ENCODE peak calls at places on chromosome 21, in six cellular contexts. W is transverse colon, O is lower lobe of right lung, X is kidney epithelial cell, I is thyroid gland, Q is stomach. J is an unnamed sample.

GRCh38 chr21:32771134-32771523 is 426 bp downstream of the PAXBP1 start:
- DNase-seq in O (peak), I (peak), Q (peak), W (peak), X (peak), J (no peak)

GRCh38 chr21:20257052-20257451 is 741.2 kb upstream of the NCAM2 start:
- DNase-seq in I (no peak), X (no peak), Q (no peak), O (no peak), W (no peak), J (no peak)

GRCh38 chr21:44449473-44450363 is 5.6 kb upstream of the LRRC3 start:
- DNase-seq in O (no peak), Q (no peak), X (no peak), W (no peak), I (no peak), J (no peak)

GRCh38 chr21:17585875-17586450 is 26.7 kb downstream of the BTG3 start:
- DNase-seq in X (peak), I (no peak), Q (no peak), O (no peak), W (no peak), J (peak)

GRCh38 chr21:34082769-34083168 is 9.4 kb downstream of the MRPS6 start:
- DNase-seq in W (no peak), I (no peak), O (no peak), Q (no peak), X (no peak), J (no peak)

GRCh38 chr21:18340387-18340942 is 63.1 kb downstream of the TMPRSS15 start:
- DNase-seq in Q (no peak), I (no peak), O (no peak), X (no peak), W (no peak), J (no peak)

GRCh38 chr21:34517491-34518245 is 5.7 kb upstream of the KCNE1 start:
- DNase-seq in X (no peak), Q (no peak), O (no peak), W (no peak), I (no peak), J (no peak)

GRCh38 chr21:43757601-43758000 is 18.5 kb downstream of the CSTB start:
- DNase-seq in W (no peak), O (peak), X (no peak), I (no peak), Q (no peak), J (no peak)

GRCh38 chr21:33550772-33551660 is 8.2 kb downstream of the SON start:
- DNase-seq in O (no peak), W (no peak), Q (no peak), X (no peak), I (no peak), J (no peak)

GRCh38 chr21:33901421-33902288 is 13.9 kb downstream of the ATP5PO start:
- DNase-seq in X (no peak), Q (no peak), I (peak), W (no peak), O (no peak), J (no peak)

GRCh38 chr21:42518216-42518615 is 4.6 kb downstream of the SLC37A1 start:
- DNase-seq in O (no peak), W (no peak), X (peak), I (peak), Q (no peak), J (peak)

GRCh38 chr21:25461730-25462129 is 145.6 kb downstream of the MRPL39 start:
- DNase-seq in W (no peak), X (no peak), Q (no peak), O (no peak), I (no peak), J (no peak)

GRCh38 chr21:39429445-39429844 is 16.1 kb downstream of the LCA5L start:
- DNase-seq in W (no peak), I (no peak), O (no peak), Q (no peak), X (no peak), J (no peak)

GRCh38 chr21:34958040-34958439 is 91.1 kb downstream of the RUNX1 start:
- DNase-seq in Q (no peak), O (no peak), W (no peak), X (no peak), I (no peak), J (no peak)

GRCh38 chr21:35043549-35043948 is 5.6 kb downstream of the RUNX1 start:
- DNase-seq in X (no peak), Q (no peak), O (no peak), W (no peak), I (no peak), J (no peak)

GRCh38 chr21:16037386-16037785 is 307.6 kb downstream of the USP25 start:
- DNase-seq in X (peak), Q (no peak), O (no peak), I (no peak), W (no peak), J (no peak)

GRCh38 chr21:31872452-31873274 is at the start of gene HUNK:
- DNase-seq in X (no peak), O (peak), I (peak), W (peak), Q (no peak), J (no peak)

GRCh38 chr21:17388226-17388625 is 124.6 kb upstream of the CXADR start:
- DNase-seq in X (no peak), O (no peak), I (no peak), W (no peak), Q (no peak), J (no peak)

GRCh38 chr21:34693192-34693810 is 24.5 kb downstream of the CLIC6 start:
- DNase-seq in O (no peak), Q (peak), W (peak), I (peak), X (peak), J (no peak)

GRCh38 chr21:32516729-32517649 is 68.3 kb downstream of the TCP10L start:
- DNase-seq in I (no peak), W (no peak), O (no peak), Q (no peak), X (no peak), J (no peak)

GRCh38 chr21:33578959-33579542 is 9.4 kb downstream of the DONSON start:
- DNase-seq in W (no peak), O (no peak), X (no peak), Q (no peak), I (no peak), J (no peak)

GRCh38 chr21:17513214-17514123 is 626 bp downstream of the CXADR start:
- DNase-seq in O (peak), Q (peak), X (no peak), W (peak), I (peak), J (no peak)

GRCh38 chr21:21114456-21114855 is 116.2 kb downstream of the NCAM2 start:
- DNase-seq in O (no peak), Q (no peak), W (no peak), X (no peak), I (no peak), J (no peak)

GRCh38 chr21:42666023-42666747 is 12.8 kb downstream of the PDE9A start:
- DNase-seq in I (no peak), O (no peak), W (peak), X (no peak), Q (no peak), J (no peak)

GRCh38 chr21:17612023-17612564 is 607 bp downstream of the BTG3 start:
- DNase-seq in X (no peak), Q (peak), W (peak), I (peak), O (peak), J (peak)

GRCh38 chr21:38982804-38983203 is 177.1 kb downstream of the ETS2 start:
- DNase-seq in I (no peak), X (no peak), O (no peak), W (no peak), Q (no peak), J (no peak)

GRCh38 chr21:38878394-38879179 is 72.9 kb downstream of the ETS2 start:
- DNase-seq in I (no peak), X (no peak), Q (no peak), O (no peak), W (no peak), J (no peak)

GRCh38 chr21:33362044-33362555 is 37.3 kb downstream of the IFNAR1 start:
- DNase-seq in O (no peak), I (peak), W (peak), X (no peak), Q (peak), J (no peak)

GRCh38 chr21:17231771-17232170 is 281.1 kb upstream of the CXADR start:
- DNase-seq in Q (no peak), X (no peak), O (no peak), W (no peak), I (no peak), J (no peak)

GRCh38 chr21:15669247-15669646 is 60.5 kb upstream of the USP25 start:
- DNase-seq in Q (no peak), W (no peak), I (no peak), O (no peak), X (no peak), J (no peak)

GRCh38 chr21:30257773-30258172 is 25.0 kb downstream of the KRTAP24-1 start:
- DNase-seq in O (no peak), I (peak), Q (no peak), W (no peak), X (no peak), J (no peak)

GRCh38 chr21:42448683-42449082 is 45.0 kb downstream of the UBASH3A start:
- DNase-seq in X (no peak), Q (no peak), W (no peak), I (no peak), O (peak), J (no peak)

DNA sequence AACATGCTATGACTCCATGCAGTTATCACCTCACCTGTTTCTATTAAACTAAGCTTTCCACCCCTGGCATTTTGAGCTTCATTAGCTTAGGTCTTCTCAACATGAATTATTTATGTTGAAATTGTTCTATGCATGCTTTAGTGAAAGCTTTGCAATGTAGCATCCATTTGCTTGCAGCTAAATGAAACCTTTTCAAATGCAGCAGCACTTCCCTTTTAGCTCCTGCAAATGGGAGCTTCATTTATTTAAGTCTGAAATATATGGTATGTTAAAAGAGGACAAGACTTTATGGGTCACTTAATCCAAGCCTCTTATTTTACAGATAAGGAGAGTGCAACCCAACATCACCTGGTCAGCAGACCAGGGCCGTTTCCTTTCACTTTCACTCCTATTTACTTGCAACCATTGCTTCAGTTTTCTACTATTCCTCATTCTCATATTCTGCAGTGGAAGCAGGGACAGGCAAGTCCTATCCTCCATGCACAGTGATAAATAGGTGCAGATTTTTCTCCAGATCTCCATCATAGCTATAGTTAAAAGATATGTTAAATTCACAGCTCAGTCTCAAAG is 56.4 kb upstream of the SAMSN1 start:
- DNase-seq in Q (no peak), I (no peak), X (no peak), O (no peak), W (no peak), J (no peak)
- H3K4me3 ChIP-seq in Q (no peak), I (no peak), X (no peak), O (peak), W (peak), J (peak)

GRCh38 chr21:36245649-36246048 is 74.3 kb upstream of the MORC3 start:
- DNase-seq in X (no peak), Q (no peak), O (no peak), W (no peak), I (no peak), J (no peak)
- TF ChIP-seq CTCF in X (no peak), Q (no peak), O (no peak), W (no peak), I (no peak), J (no peak)

DNA sequence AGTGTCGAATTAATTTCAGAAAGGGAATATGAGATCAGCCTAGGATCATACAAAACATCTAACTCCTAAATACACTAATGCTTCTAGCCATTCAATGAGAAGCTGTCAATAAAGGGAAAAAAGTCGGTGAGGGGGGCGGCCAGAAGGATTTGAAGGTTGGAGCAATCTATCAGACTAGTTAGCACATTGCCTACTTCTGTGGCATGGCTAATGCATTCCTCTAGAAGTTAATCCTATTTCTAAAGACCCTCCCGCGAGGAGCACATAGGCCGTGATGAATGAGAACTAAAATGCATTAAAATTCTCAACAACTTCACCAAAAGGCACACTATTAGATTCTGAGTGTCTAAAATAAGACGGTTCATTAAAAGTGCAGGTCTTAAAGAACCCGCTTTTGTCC is 119.1 kb downstream of the SIM2 start:
- DNase-seq in I (no peak), Q (no peak), X (no peak), W (no peak), O (no peak), J (no peak)
- H3K4me3 ChIP-seq in I (no peak), Q (no peak), X (no peak), W (no peak), O (no peak), J (no peak)

DNA sequence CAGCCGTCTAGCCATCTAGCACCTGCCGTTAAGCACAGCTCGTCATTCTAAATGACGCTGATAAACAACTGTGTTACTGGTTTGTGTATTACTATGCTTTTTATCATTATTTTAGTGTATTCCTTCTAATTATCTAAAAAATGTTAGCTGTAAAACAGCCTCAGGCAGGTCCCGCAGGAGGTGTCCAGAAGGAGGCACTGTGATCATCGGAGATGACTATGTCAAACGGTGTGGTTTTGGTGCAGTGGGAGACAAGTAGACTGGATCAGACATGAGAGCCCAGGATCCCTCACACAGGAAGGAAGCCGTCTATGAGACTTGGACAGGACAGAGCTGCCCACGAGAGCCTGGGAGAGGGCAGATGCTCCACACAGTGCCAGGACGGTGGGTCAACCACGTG is 55.3 kb upstream of the COL6A1 start:
- DNase-seq in W (no peak), I (no peak), X (no peak), O (no peak), Q (no peak), J (no peak)
- TF ChIP-seq CTCF in W (no peak), I (no peak), X (no peak), O (no peak), Q (no peak), J (peak)

GRCh38 chr21:26844258-26845065 is 747 bp downstream of the ADAMTS1 start:
- DNase-seq in W (no peak), X (no peak), Q (no peak), I (peak), O (peak), J (no peak)

GRCh38 chr21:26842976-26843911 is 2.0 kb downstream of the ADAMTS1 start:
- DNase-seq in Q (peak), W (peak), X (peak), I (peak), O (peak), J (peak)

GRCh38 chr21:26842300-26842699 is 2.9 kb downstream of the ADAMTS1 start:
- DNase-seq in Q (no peak), I (no peak), O (no peak), W (no peak), X (no peak), J (no peak)

GRCh38 chr21:26845066-26845749 is at the start of gene ADAMTS1:
- DNase-seq in Q (peak), W (peak), X (no peak), O (peak), I (peak), J (peak)

GRCh38 chr21:26843912-26844257 is 1.3 kb downstream of the ADAMTS1 start:
- DNase-seq in O (no peak), W (no peak), Q (no peak), I (no peak), X (no peak), J (no peak)
- H3K4me3 ChIP-seq in O (peak), W (peak), Q (peak), I (peak), X (peak), J (peak)

DNA sequence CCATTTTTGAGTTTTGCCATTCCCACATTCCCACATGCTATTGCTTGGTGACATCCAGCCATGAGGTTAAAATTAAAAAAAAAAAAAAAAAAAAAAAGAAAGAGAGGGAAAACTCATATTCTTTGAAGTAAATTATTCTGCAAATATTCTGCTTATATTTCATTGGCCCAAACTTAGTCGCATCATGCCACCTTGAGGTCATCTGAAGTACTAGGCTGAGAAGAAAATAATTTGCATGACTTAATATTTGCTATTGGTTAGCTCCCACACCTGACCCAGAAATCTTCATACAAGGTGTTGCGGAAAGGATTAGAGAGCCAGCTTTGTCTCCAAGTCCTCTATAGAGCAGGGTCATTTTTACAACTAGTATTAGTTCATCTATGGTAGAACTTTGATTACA is 2206.0 kb downstream of the MRPL39 start:
- DNase-seq in Q (no peak), I (no peak), X (no peak), W (no peak), O (no peak), J (no peak)
- TF ChIP-seq CTCF in Q (no peak), I (no peak), X (no peak), W (no peak), O (no peak), J (peak)

DNA sequence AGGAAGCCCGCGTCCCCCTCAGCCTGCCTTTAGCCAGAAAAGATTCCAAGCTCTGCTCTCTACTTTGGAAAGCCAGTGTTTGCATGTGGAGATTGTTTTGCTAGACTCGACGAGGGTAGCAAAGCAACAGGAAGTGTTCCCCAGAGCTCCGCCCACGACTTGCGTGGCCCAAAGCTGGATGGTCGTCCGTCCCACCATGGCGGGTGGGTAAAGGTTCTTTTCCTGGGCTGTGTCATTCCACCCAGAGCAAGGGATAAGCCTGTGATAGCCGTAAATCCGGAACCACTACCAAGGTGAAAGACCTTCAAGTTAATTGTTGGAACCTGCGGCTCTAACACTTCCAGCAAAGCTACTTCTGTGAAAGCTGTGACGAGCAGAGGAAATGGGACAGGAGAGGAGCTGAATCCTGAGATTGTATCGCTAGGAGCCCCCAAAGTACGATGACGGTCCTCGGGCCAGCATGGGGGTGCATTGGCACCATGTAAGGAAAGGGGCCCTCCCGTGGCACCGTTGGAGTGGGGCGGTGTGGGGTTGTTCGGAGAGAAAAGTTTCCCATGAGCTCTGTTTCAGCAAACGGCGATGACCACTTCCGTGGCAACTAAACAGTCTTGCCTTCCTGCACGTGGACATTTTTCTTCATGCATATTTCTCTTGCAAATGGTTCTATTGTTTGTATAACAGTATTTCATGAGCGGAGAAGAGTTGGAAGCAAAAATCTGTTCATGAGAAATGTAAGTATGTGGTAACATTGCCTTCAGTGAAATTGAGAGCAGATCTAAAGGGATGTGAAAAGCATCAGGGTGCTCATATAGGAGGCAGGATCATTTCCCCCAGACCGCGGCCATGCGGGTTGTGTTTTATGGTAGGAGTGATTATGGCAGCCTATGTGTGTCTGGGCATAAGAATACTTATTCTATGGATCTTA is 8.3 kb downstream of the MX2 start:
- DNase-seq in Q (peak), I (no peak), O (no peak), X (no peak), W (no peak), J (no peak)
- H3K4me3 ChIP-seq in Q (peak), I (no peak), O (peak), X (no peak), W (peak), J (no peak)

J was measured in epithelial cell of proximal tubule.